ENCODE peak calls at places on chromosomes 5 and 9, in four cellular contexts. G is CD8-positive, alpha-beta memory T cell; J is sigmoid colon; W is right atrium auricular region. D is an unnamed sample.

GRCh38 chr5:84603557-84604185 is 219.0 kb upstream of the EDIL3 start:
- DNase-seq in W (no peak), G (no peak), J (no peak), D (no peak)

GRCh38 chr9:3517377-3518048 is 8.3 kb downstream of the RFX3 start:
- DNase-seq in J (no peak), W (no peak), G (no peak), D (no peak)

GRCh38 chr5:2324788-2325187 is 426.7 kb downstream of the IRX2 start:
- DNase-seq in W (no peak), G (no peak), J (no peak), D (no peak)

GRCh38 chr9:34896112-34896511 is 62.0 kb upstream of the PHF24 start:
- DNase-seq in J (no peak), W (no peak), G (no peak), D (no peak)

GRCh38 chr9:113508111-113508749 is 44.7 kb downstream of the RGS3 start:
- DNase-seq in J (no peak), W (no peak), G (no peak), D (no peak)

GRCh38 chr9:100222674-100223073 is 123.6 kb downstream of the INVS start:
- DNase-seq in J (no peak), W (no peak), G (no peak), D (no peak)

GRCh38 chr9:4167040-4167671 is 132.7 kb downstream of the GLIS3 start:
- DNase-seq in J (no peak), G (no peak), W (no peak), D (no peak)

GRCh38 chr5:108727154-108727638 is 20.5 kb upstream of the FER start:
- DNase-seq in J (peak), G (no peak), W (peak), D (no peak)

GRCh38 chr5:80204808-80205614 is 50.8 kb downstream of the SERINC5 start:
- DNase-seq in W (no peak), G (no peak), J (no peak), D (no peak)

GRCh38 chr5:1201327-1202025 is at the start of gene SLC6A19:
- DNase-seq in J (no peak), W (no peak), G (no peak), D (no peak)

GRCh38 chr5:181167814-181168488 is 20.6 kb downstream of the OR2V2 start:
- DNase-seq in W (no peak), J (no peak), G (no peak), D (no peak)

GRCh38 chr9:96020822-96021615 is 145.5 kb downstream of the ERCC6L2 start:
- DNase-seq in G (no peak), W (no peak), J (no peak), D (no peak)

GRCh38 chr5:11863920-11864319 is 40.3 kb downstream of the CTNND2 start:
- DNase-seq in W (no peak), J (no peak), G (no peak), D (no peak)

GRCh38 chr5:87277279-87277835 is 9.7 kb downstream of the RASA1 start:
- DNase-seq in W (no peak), G (no peak), J (no peak), D (no peak)

GRCh38 chr9:110687497-110687896 is 18.9 kb downstream of the MUSK start:
- DNase-seq in J (no peak), G (no peak), W (no peak), D (no peak)

GRCh38 chr5:69454460-69455249 is 37.9 kb upstream of the OCLN start:
- DNase-seq in G (no peak), W (no peak), J (no peak), D (no peak)
- H3K27ac ChIP-seq in G (no peak), W (no peak), J (no peak), D (no peak)

GRCh38 chr9:12814877-12815237 is 40.0 kb downstream of the LURAP1L start:
- DNase-seq in J (no peak), G (no peak), W (no peak), D (no peak)
- H3K27ac ChIP-seq in J (peak), G (no peak), W (peak), D (peak)

GRCh38 chr9:87109851-87110250 is 162.5 kb upstream of the GAS1 start:
- DNase-seq in J (no peak), G (no peak), W (no peak), D (no peak)
- H3K27ac ChIP-seq in J (peak), G (no peak), W (no peak), D (no peak)

GRCh38 chr9:75231167-75231566 is 142.9 kb downstream of the OSTF1 start:
- DNase-seq in J (no peak), W (no peak), G (no peak), D (no peak)

GRCh38 chr9:75226403-75227139 is 138.3 kb downstream of the OSTF1 start:
- DNase-seq in W (no peak), J (no peak), G (no peak), D (no peak)

GRCh38 chr9:75230469-75230868 is 142.2 kb downstream of the OSTF1 start:
- DNase-seq in W (no peak), J (no peak), G (no peak), D (no peak)

GRCh38 chr9:75228893-75229292 is 140.6 kb downstream of the OSTF1 start:
- DNase-seq in W (no peak), G (no peak), J (no peak), D (no peak)

DNA sequence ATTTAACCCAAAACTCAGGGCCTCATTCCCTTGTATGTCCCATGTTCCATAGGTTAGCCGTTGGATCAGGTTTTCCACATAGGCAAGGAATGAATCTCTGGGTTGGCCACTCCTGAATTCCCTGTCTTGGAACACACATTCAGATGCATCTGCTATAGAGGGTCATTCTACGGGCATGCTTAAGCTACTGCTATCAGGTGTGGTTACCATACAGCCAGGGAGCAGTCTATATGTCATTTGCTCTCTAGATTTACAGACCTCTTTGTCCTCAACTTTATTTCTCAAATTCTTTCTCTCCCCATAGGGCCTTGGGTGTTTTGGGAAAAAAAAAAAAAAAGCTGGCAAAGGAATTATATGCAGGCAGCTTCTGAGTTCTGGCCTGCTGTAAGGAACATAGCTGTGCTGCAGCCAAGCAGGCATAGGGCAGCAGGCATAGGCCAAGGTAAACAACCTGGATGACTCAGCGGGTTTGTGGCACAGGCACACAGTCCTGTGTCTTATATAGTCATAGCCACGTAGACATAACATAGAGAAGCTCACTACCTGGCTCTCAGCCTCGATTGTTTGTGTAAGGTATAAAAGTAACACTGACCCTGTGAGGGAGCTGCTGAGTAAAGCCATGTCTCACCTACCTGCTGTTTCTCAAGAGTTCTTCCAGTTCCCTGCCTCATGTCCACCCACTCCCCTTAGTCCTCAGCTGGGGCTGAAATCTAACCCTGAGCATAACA is 141.5 kb downstream of the OSTF1 start:
- DNase-seq in W (no peak), G (no peak), J (peak), D (no peak)
- H3K27ac ChIP-seq in W (no peak), G (no peak), J (peak), D (no peak)

GRCh38 chr5:95631991-95632675 is 12.2 kb downstream of the GPR150 start:
- DNase-seq in J (no peak), W (no peak), G (peak), D (no peak)
- H3K27ac ChIP-seq in J (no peak), W (no peak), G (no peak), D (no peak)

GRCh38 chr9:85639675-85640186 is 102.0 kb downstream of the AGTPBP1 start:
- DNase-seq in G (no peak), W (no peak), J (no peak), D (no peak)
- H3K27ac ChIP-seq in G (no peak), W (no peak), J (no peak), D (no peak)

GRCh38 chr5:148816822-148817221 is 9.6 kb upstream of the ADRB2 start:
- DNase-seq in G (no peak), W (no peak), J (no peak), D (no peak)
- H3K27ac ChIP-seq in G (no peak), W (no peak), J (no peak), D (no peak)

D was measured in substantia nigra.